ENCODE peak calls at places on chromosome 17, in six cellular contexts. I is endothelial cell of umbilical vein, Z is PC-3, W is fibroblast of lung, B is HCT116, J is mammary epithelial cell. G is an unnamed sample.

GRCh38 chr17:20981046-20981920 is 61.5 kb downstream of the USP22 start:
- DNase-seq in I (no peak), Z (no peak), W (no peak), B (no peak), J (no peak), G (no peak)

GRCh38 chr17:74566132-74566753 is 1.1 kb downstream of the CD300H start:
- DNase-seq in I (peak), Z (peak), W (peak), B (peak), J (peak), G (peak)

GRCh38 chr17:68646626-68647526 is 45.7 kb upstream of the FAM20A start:
- DNase-seq in I (no peak), Z (peak), W (peak), B (no peak), J (no peak), G (peak)

GRCh38 chr17:48644159-48644558 is 18.0 kb upstream of the HOXB9 start:
- DNase-seq in I (no peak), Z (no peak), W (no peak), B (no peak), J (no peak), G (no peak)

GRCh38 chr17:77129568-77130301 is 11.0 kb upstream of the SEC14L1 start:
- DNase-seq in I (no peak), Z (no peak), W (no peak), B (no peak), J (no peak), G (peak)

GRCh38 chr17:76382305-76382802 is 2.1 kb upstream of the SPHK1 start:
- DNase-seq in I (peak), Z (no peak), W (no peak), B (no peak), J (peak), G (peak)

GRCh38 chr17:71446635-71447034 is 674.2 kb upstream of the SOX9 start:
- DNase-seq in I (no peak), Z (peak), W (peak), B (no peak), J (no peak), G (no peak)

GRCh38 chr17:33858121-33858520 is 397.0 kb upstream of the CCL2 start:
- DNase-seq in I (no peak), Z (no peak), W (no peak), B (no peak), J (no peak), G (no peak)

GRCh38 chr17:14119546-14119945 is 50.2 kb downstream of the COX10 start:
- DNase-seq in I (no peak), Z (no peak), W (no peak), B (no peak), J (no peak), G (no peak)

GRCh38 chr17:81054881-81055370 is 20.0 kb downstream of the BAIAP2 start:
- DNase-seq in I (no peak), Z (no peak), W (no peak), B (no peak), J (no peak), G (no peak)

GRCh38 chr17:48002208-48002919 is 31.5 kb downstream of the CDK5RAP3 start:
- DNase-seq in I (peak), Z (peak), W (peak), B (no peak), J (peak), G (peak)

GRCh38 chr17:6072611-6073010 is 2.4 kb downstream of the WSCD1 start:
- DNase-seq in I (no peak), Z (no peak), W (no peak), B (no peak), J (no peak), G (no peak)

GRCh38 chr17:35748979-35749378 is 4.1 kb downstream of the GAS2L2 start:
- DNase-seq in I (no peak), Z (no peak), W (no peak), B (no peak), J (no peak), G (no peak)

GRCh38 chr17:49360796-49361128 is 1.3 kb downstream of the ZNF652 start:
- DNase-seq in I (no peak), Z (no peak), W (no peak), B (no peak), J (no peak), G (no peak)

GRCh38 chr17:43667506-43668438 is 6.0 kb upstream of the MEOX1 start:
- DNase-seq in I (peak), Z (peak), W (no peak), B (no peak), J (peak), G (peak)

GRCh38 chr17:81494984-81495383 is 17.6 kb downstream of the ACTG1 start:
- DNase-seq in I (no peak), Z (peak), W (no peak), B (no peak), J (no peak), G (peak)

GRCh38 chr17:60355663-60356594 is 36.0 kb downstream of the USP32 start:
- DNase-seq in I (no peak), Z (peak), W (no peak), B (no peak), J (no peak), G (no peak)

GRCh38 chr17:50802609-50803571 is 32.5 kb upstream of the WFIKKN2 start:
- DNase-seq in I (no peak), Z (no peak), W (no peak), B (no peak), J (no peak), G (no peak)
- H3K9ac ChIP-seq in I (no peak), Z (no peak), W (no peak), B (no peak), J (no peak), G (no peak)

GRCh38 chr17:12789075-12789975 is at the start of gene ARHGAP44:
- DNase-seq in I (peak), Z (peak), W (peak), B (peak), J (peak), G (peak)
- TF ChIP-seq EZH2 in I (peak), Z (no peak), W (no peak), B (no peak), J (no peak), G (no peak)

DNA sequence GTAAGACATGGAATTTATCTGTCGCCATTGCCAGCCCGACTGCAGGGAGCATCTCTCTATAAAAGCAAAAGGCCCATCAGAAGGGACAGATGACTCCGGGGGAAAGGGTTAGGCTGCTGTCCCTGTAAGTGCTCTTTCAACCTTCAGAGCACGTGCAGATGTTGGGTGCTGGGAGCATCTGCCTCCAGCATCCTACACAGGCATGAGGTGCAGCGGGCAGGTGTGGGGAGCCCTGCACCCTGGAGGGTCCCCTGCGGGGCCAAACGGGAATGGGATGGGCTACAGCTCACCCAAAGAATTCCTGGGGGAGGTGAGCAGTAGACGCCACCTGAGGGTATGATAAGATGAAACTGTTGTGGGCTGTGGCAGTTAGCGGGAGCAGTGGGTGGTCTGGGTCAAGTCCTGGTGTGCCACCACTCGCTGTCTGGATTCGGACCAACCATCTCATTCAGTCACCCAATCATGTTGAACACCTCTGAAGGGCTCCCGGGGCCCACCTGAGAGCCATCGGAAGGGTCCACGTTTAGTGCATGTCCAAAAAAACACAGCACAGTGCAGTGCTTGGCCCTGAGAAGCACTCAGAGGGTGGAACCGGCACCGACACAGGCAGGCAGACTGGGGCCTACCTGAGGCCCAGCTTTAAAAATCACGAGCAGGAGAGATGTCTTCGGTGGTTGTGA is 3.8 kb downstream of the SMCR8 start:
- DNase-seq in I (no peak), Z (no peak), W (no peak), B (no peak), J (no peak), G (peak)
- H3K9ac ChIP-seq in I (no peak), Z (no peak), W (no peak), B (no peak), J (no peak), G (peak)

GRCh38 chr17:29279397-29280070 is 14.4 kb downstream of the NUFIP2 start:
- DNase-seq in I (no peak), Z (no peak), W (no peak), B (no peak), J (no peak), G (no peak)

GRCh38 chr17:29278692-29279091 is 15.3 kb downstream of the NUFIP2 start:
- DNase-seq in I (no peak), Z (no peak), W (no peak), B (no peak), J (no peak), G (no peak)

DNA sequence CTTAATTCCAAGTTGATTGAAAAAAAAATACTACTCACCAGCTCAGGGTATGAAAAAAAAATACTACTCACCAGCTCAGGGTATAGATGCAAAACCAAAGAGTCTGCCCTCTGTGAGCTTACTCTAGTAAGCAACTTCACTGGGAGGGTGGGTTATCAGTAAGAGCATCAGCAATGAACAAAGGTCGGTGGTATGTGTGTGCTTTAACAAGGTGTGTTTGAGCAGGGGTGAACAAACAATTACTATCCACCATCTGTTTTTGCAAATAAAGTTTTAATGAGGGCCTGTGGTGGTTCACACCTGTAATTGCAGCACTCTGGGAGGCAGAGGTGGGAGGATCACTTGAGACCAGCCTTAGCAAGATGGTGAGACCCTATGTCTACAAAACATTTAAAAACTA is 20.0 kb downstream of the NUFIP2 start:
- DNase-seq in I (no peak), Z (no peak), W (no peak), B (no peak), J (no peak), G (no peak)
- TF ChIP-seq EZH2 in I (no peak), Z (no peak), W (no peak), B (no peak), J (no peak), G (no peak)

GRCh38 chr17:70172449-70172848 is 3.1 kb downstream of the KCNJ2 start:
- DNase-seq in I (peak), Z (no peak), W (peak), B (no peak), J (no peak), G (peak)

GRCh38 chr17:70168044-70168978 is 1.0 kb upstream of the KCNJ2 start:
- DNase-seq in I (peak), Z (peak), W (peak), B (no peak), J (peak), G (peak)

GRCh38 chr17:70171159-70171558 is 1.8 kb downstream of the KCNJ2 start:
- DNase-seq in I (peak), Z (no peak), W (no peak), B (no peak), J (no peak), G (no peak)

GRCh38 chr17:70168979-70169706 is at the start of gene KCNJ2:
- DNase-seq in I (peak), Z (peak), W (peak), B (no peak), J (peak), G (peak)

GRCh38 chr17:70169707-70170597 is 620 bp downstream of the KCNJ2 start:
- DNase-seq in I (peak), Z (no peak), W (peak), B (no peak), J (no peak), G (peak)
- H3K9ac ChIP-seq in I (peak), Z (peak), W (peak), B (no peak), J (peak), G (peak)

GRCh38 chr17:15341966-15342365 is 569 bp upstream of the TEKT3 start:
- DNase-seq in I (no peak), Z (no peak), W (no peak), B (no peak), J (no peak), G (no peak)
- TF ChIP-seq EZH2 in I (no peak), Z (no peak), W (no peak), B (no peak), J (peak), G (no peak)

GRCh38 chr17:82925336-82925735 is 85.5 kb upstream of the ZNF750 start:
- DNase-seq in I (no peak), Z (no peak), W (no peak), B (no peak), J (no peak), G (no peak)
- H3K9ac ChIP-seq in I (no peak), Z (no peak), W (no peak), B (no peak), J (no peak), G (no peak)

DNA sequence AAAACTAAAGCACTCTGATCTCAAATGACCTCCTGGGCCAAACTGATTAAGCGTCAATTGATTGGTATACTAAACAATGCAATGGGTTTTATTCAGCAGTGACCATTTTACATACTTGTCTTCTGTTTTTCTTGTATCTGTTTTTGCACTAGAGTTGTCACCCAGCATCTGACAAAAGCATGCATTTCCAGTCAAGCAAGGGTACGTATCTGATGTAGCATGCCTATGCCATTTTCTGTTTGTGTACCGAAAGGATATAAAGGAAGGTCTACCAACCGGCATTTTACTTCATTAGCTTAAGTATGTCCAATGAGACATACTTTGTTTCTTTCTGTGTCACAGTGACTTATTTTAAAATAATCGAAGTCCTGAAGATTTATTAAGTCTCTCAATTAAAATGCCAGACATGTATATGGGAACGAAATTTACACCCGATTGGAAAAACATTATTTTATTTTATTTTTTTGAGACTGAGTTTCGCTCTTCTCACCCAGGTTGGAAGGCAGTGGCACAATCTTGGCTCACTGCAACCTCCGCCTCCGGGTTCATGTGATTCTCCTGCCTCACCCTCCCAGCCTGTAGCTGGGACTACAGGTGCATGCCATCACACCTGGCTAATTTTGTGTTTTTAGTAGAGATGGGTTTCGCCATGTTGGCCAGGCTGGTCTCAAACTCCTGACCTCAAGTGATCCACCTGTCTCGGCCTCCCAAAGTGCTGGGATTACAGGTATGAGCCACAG is 7.5 kb downstream of the TOB1 start:
- DNase-seq in I (no peak), Z (no peak), W (no peak), B (no peak), J (no peak), G (no peak)
- TF ChIP-seq EZH2 in I (no peak), Z (no peak), W (no peak), B (no peak), J (no peak), G (no peak)

GRCh38 chr17:4545217-4545951 is 9.8 kb downstream of the MYBBP1A start:
- DNase-seq in I (no peak), Z (no peak), W (no peak), B (no peak), J (no peak), G (no peak)
- H3K9ac ChIP-seq in I (no peak), Z (no peak), W (no peak), B (no peak), J (no peak), G (no peak)

GRCh38 chr17:30292490-30292858 is 730 bp upstream of the BLMH start:
- DNase-seq in I (no peak), Z (no peak), W (no peak), B (no peak), J (no peak), G (no peak)

GRCh38 chr17:30296499-30297038 is 4.8 kb upstream of the BLMH start:
- DNase-seq in I (no peak), Z (no peak), W (no peak), B (no peak), J (no peak), G (peak)

GRCh38 chr17:30291571-30292489 is at the start of gene BLMH:
- DNase-seq in I (peak), Z (peak), W (peak), B (no peak), J (peak), G (peak)

GRCh38 chr17:30290077-30290476 is 1.7 kb downstream of the BLMH start:
- DNase-seq in I (no peak), Z (no peak), W (no peak), B (no peak), J (no peak), G (no peak)

GRCh38 chr17:30290696-30291570 is 811 bp downstream of the BLMH start:
- DNase-seq in I (peak), Z (peak), W (peak), B (no peak), J (peak), G (peak)
- TF ChIP-seq EZH2 in I (no peak), Z (no peak), W (no peak), B (no peak), J (peak), G (no peak)